ENCODE peak calls at places on chromosome 17, in four cellular contexts. Y is activated T-cell treated with anti-CD3 and anti-CD28 coated beads, Interleukin-2, amount 50 U/mL, for 72 hours; X is substantia nigra; F is OCI-M1. N is an unnamed sample.

GRCh38 chr17:49820773-49821172 is 27.1 kb downstream of the TAC4 start:
- DNase-seq in F (no peak), Y (no peak), X (no peak), N (no peak)

GRCh38 chr17:59355695-59356323 is 24.4 kb downstream of the YPEL2 start:
- DNase-seq in Y (no peak), F (no peak), X (peak), N (peak)

GRCh38 chr17:38879878-38880727 is 10.2 kb downstream of the LASP1 start:
- DNase-seq in Y (no peak), F (no peak), X (no peak), N (no peak)

GRCh38 chr17:52035336-52035915 is 123.1 kb downstream of the CA10 start:
- DNase-seq in X (peak), Y (no peak), F (no peak), N (peak)

GRCh38 chr17:39623356-39623950 is 3.3 kb upstream of the PPP1R1B start:
- DNase-seq in X (peak), Y (peak), F (peak), N (peak)

GRCh38 chr17:28807925-28808641 is 34.5 kb downstream of the FAM222B start:
- DNase-seq in F (no peak), Y (no peak), X (no peak), N (peak)

GRCh38 chr17:44097110-44097810 is 26.2 kb downstream of the HDAC5 start:
- DNase-seq in X (no peak), F (peak), Y (no peak), N (no peak)

GRCh38 chr17:72515291-72516065 is 394.7 kb downstream of the SOX9 start:
- DNase-seq in Y (no peak), F (no peak), X (no peak), N (no peak)

GRCh38 chr17:42414782-42415409 is 8.2 kb downstream of the CAVIN1 start:
- DNase-seq in F (peak), X (no peak), Y (peak), N (no peak)

GRCh38 chr17:49965522-49965905 is 3.5 kb upstream of the DLX4 start:
- DNase-seq in Y (no peak), F (peak), X (no peak), N (no peak)

GRCh38 chr17:8896641-8897635 is 29.5 kb upstream of the PIK3R6 start:
- DNase-seq in X (no peak), Y (no peak), F (no peak), N (no peak)

GRCh38 chr17:1896243-1897163 is 66.7 kb downstream of the RPA1 start:
- DNase-seq in X (no peak), Y (no peak), F (no peak), N (no peak)

GRCh38 chr17:77501751-77502625 is 361.2 kb downstream of the SEC14L1 start:
- DNase-seq in F (no peak), Y (no peak), X (no peak), N (no peak)

GRCh38 chr17:62787358-62787757 is 20.8 kb downstream of the MARCHF10 start:
- DNase-seq in Y (no peak), F (no peak), X (no peak), N (no peak)

GRCh38 chr17:57508706-57509105 is 236.4 kb downstream of the CCDC182 start:
- DNase-seq in Y (no peak), X (no peak), F (no peak), N (no peak)

GRCh38 chr17:40547079-40547784 is 18.0 kb downstream of the CCR7 start:
- DNase-seq in X (no peak), Y (peak), F (peak), N (no peak)

GRCh38 chr17:6986676-6987075 is 9.2 kb upstream of the ALOX12 start:
- DNase-seq in Y (no peak), X (no peak), F (no peak), N (no peak)

GRCh38 chr17:34727601-34728000 is 148.2 kb downstream of the TMEM132E start:
- DNase-seq in F (no peak), X (no peak), Y (no peak), N (no peak)

GRCh38 chr17:82598256-82599011 is 49.8 kb downstream of the WDR45B start:
- DNase-seq in X (no peak), F (no peak), Y (no peak), N (no peak)

GRCh38 chr17:55434721-55435120 is 13.1 kb upstream of the MMD start:
- DNase-seq in F (no peak), X (no peak), Y (peak), N (no peak)

N was measured in midbrain.